ENCODE peak calls at places on chromosomes 6 and 20, in seven cellular contexts. L, V, X, S, E, D and Y are unnamed samples.
A peak's percentile ranks its signal among the peaks of the same experiment; 100 is the strongest.

GRCh38 chr6:33410711-33411631 is at the start of gene PHF1:
- DNase-seq in L (no peak), V (peak; percentile 74), X (peak; percentile 80), S (peak; percentile 90), E (peak; percentile 58), D (no peak), Y (no peak)

GRCh38 chr6:168285456-168285855 is 34.1 kb downstream of the DACT2 start:
- DNase-seq in L (no peak), V (no peak), X (no peak), S (no peak), E (no peak), D (no peak), Y (no peak)

GRCh38 chr6:150391890-150392289 is 23.1 kb downstream of the IYD start:
- DNase-seq in L (no peak), V (no peak), X (no peak), S (no peak), E (no peak), D (no peak), Y (no peak)

GRCh38 chr6:72720464-72720863 is 98.6 kb downstream of the KCNQ5 start:
- DNase-seq in L (no peak), V (no peak), X (peak; percentile 64), S (no peak), E (peak; percentile 72), D (no peak), Y (no peak)

GRCh38 chr20:38843346-38843745 is 37.8 kb downstream of the PPP1R16B start:
- DNase-seq in L (no peak), V (no peak), X (no peak), S (no peak), E (no peak), D (no peak), Y (no peak)

GRCh38 chr6:111540971-111541719 is 58.1 kb upstream of the REV3L start:
- DNase-seq in L (no peak), V (no peak), X (no peak), S (no peak), E (peak; percentile 72), D (no peak), Y (no peak)

GRCh38 chr6:167952512-167952859 is 45.0 kb upstream of the KIF25 start:
- DNase-seq in L (no peak), V (no peak), X (no peak), S (no peak), E (no peak), D (no peak), Y (no peak)

GRCh38 chr20:17803765-17804164 is 104.0 kb downstream of the BANF2 start:
- DNase-seq in L (no peak), V (no peak), X (no peak), S (no peak), E (peak; percentile 95), D (no peak), Y (no peak)

GRCh38 chr6:33248643-33248931 is 23.1 kb downstream of the VPS52 start:
- DNase-seq in L (no peak), V (no peak), X (no peak), S (peak; percentile 80), E (no peak), D (no peak), Y (no peak)

GRCh38 chr20:33233129-33233774 is 2.5 kb upstream of the BPIFA1 start:
- DNase-seq in L (peak; percentile 65), V (peak; percentile 54), X (no peak), S (no peak), E (no peak), D (no peak), Y (peak; percentile 55)

GRCh38 chr6:87623248-87623647 is 33.3 kb downstream of the ORC3 start:
- DNase-seq in L (no peak), V (no peak), X (peak; percentile 45), S (peak; percentile 38), E (peak; percentile 67), D (no peak), Y (no peak)

GRCh38 chr6:169724554-169725269 is 412 bp upstream of the PHF10 start:
- DNase-seq in L (peak; percentile 80), V (peak; percentile 84), X (peak; percentile 24), S (peak; percentile 32), E (peak; percentile 41), D (peak; percentile 73), Y (peak; percentile 76)

GRCh38 chr6:53335224-53335994 is 13.3 kb downstream of the ELOVL5 start:
- DNase-seq in L (no peak), V (no peak), X (no peak), S (no peak), E (peak; percentile 14), D (no peak), Y (peak; percentile 56)

GRCh38 chr6:56043076-56043475 is 167.7 kb upstream of the BMP5 start:
- DNase-seq in L (no peak), V (no peak), X (no peak), S (no peak), E (no peak), D (no peak), Y (no peak)

GRCh38 chr6:28811873-28812272 is 111.9 kb downstream of the TRIM27 start:
- DNase-seq in L (no peak), V (no peak), X (peak; percentile 27), S (peak; percentile 4), E (no peak), D (no peak), Y (peak; percentile 65)

GRCh38 chr6:119209452-119210205 is 131.2 kb upstream of the FAM184A start:
- DNase-seq in L (no peak), V (no peak), X (peak; percentile 15), S (peak; percentile 56), E (peak; percentile 53), D (no peak), Y (no peak)

GRCh38 chr6:25635886-25636317 is 16.1 kb upstream of the SCGN start:
- DNase-seq in L (no peak), V (no peak), X (no peak), S (no peak), E (no peak), D (peak; percentile 76), Y (peak; percentile 66)

GRCh38 chr6:74128536-74128935 is 432.5 kb downstream of the CD109 start:
- DNase-seq in L (no peak), V (no peak), X (peak; percentile 63), S (peak; percentile 60), E (no peak), D (no peak), Y (no peak)

GRCh38 chr20:1325173-1326030 is 3.5 kb downstream of the SDCBP2 start:
- DNase-seq in L (peak; percentile 96), V (peak; percentile 97), X (peak; percentile 97), S (peak; percentile 97), E (peak; percentile 98), D (peak; percentile 94), Y (peak; percentile 97)

GRCh38 chr20:10064611-10065010 is 29.8 kb downstream of the ANKEF1 start:
- DNase-seq in L (no peak), V (no peak), X (no peak), S (no peak), E (no peak), D (no peak), Y (no peak)

GRCh38 chr20:10059006-10059405 is 24.2 kb downstream of the ANKEF1 start:
- DNase-seq in L (no peak), V (no peak), X (no peak), S (no peak), E (no peak), D (no peak), Y (no peak)

GRCh38 chr20:10061641-10062040 is 26.9 kb downstream of the ANKEF1 start:
- DNase-seq in L (no peak), V (no peak), X (no peak), S (no peak), E (no peak), D (no peak), Y (peak; percentile 14)

GRCh38 chr20:10063482-10063881 is 28.7 kb downstream of the ANKEF1 start:
- DNase-seq in L (no peak), V (no peak), X (no peak), S (no peak), E (no peak), D (no peak), Y (no peak)

DNA sequence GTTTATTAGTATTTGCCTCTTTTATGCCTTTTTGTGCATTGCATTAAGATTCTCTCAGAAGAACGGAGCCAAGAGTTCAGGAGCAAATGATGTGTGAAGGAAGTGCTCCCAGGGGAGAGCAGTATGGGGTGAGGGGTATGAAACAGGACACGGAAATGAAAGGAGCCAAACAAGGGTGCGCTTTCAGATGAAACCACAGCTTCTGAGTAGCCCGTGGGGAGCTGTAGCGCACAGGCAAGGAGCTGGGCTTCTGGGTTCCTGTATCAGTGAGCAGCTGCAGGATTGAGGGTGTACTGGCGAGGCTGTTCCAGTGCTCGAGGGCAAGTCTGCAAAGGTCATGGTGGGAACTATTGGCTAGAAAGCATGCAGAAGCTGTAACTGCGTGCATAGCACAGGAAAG is 25.4 kb downstream of the ANKEF1 start:
- DNase-seq in L (no peak), V (no peak), X (no peak), S (no peak), E (no peak), D (no peak), Y (no peak)
- H4K8ac ChIP-seq in L (no peak overlapping the region), V (no peak overlapping the region), X (no peak overlapping the region), S (no peak overlapping the region), E (no peak overlapping the region), D (no peak overlapping the region), Y (no peak overlapping the region)

DNA sequence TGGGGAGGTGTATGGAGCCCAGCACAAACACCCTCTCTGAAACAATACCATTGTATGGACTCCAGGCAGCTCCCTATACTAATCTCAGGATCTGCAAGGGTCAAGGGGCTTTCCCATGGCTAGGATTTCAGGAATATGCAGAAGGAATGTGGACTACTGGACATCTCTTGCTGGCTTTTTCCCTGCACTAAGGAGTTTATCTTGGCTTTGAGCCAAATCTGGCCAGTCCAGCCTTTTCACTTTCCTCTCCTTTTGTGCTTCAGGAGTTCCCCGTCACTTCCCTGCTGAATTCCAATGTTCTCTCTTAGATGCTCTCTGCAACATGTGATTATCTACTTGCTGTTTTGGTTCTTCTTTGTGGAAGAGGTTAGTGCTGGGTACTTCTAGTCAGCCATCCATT is 568.2 kb downstream of the HDGFL1 start:
- DNase-seq in L (no peak), V (no peak), X (peak; percentile 49), S (peak; percentile 43), E (no peak), D (no peak), Y (no peak)
- H4K8ac ChIP-seq in L (no peak overlapping the region), V (no peak overlapping the region), X (no peak overlapping the region), S (no peak overlapping the region), E (no peak overlapping the region), D (no peak overlapping the region), Y (no peak overlapping the region)

GRCh38 chr6:107555449-107555848 is 65.5 kb downstream of the SOBP start:
- DNase-seq in L (no peak), V (no peak), X (no peak), S (no peak), E (no peak), D (no peak), Y (no peak)
- H4K8ac ChIP-seq in L (no peak overlapping the region), V (no peak overlapping the region), X (no peak overlapping the region), S (no peak overlapping the region), E (no peak overlapping the region), D (no peak overlapping the region), Y (no peak overlapping the region)

GRCh38 chr6:134211297-134211696 is 106.6 kb downstream of the SGK1 start:
- DNase-seq in L (no peak), V (no peak), X (no peak), S (no peak), E (no peak), D (no peak), Y (no peak)

GRCh38 chr6:134221250-134221649 is 96.7 kb downstream of the SGK1 start:
- DNase-seq in L (no peak), V (no peak), X (no peak), S (no peak), E (no peak), D (no peak), Y (no peak)

GRCh38 chr6:134216304-134217029 is 101.4 kb downstream of the SGK1 start:
- DNase-seq in L (no peak), V (no peak), X (no peak), S (no peak), E (no peak), D (no peak), Y (no peak)

GRCh38 chr6:134217516-134218140 is 100.3 kb downstream of the SGK1 start:
- DNase-seq in L (no peak), V (no peak), X (no peak), S (peak; percentile 26), E (no peak), D (no peak), Y (no peak)

GRCh38 chr6:134217110-134217509 is 100.8 kb downstream of the SGK1 start:
- DNase-seq in L (no peak), V (no peak), X (peak; percentile 82), S (peak; percentile 27), E (peak; percentile 34), D (no peak), Y (no peak)
- H4K8ac ChIP-seq in L (no peak overlapping the region), V (no peak overlapping the region), X (peak overlapping the region; percentile 23), S (no peak overlapping the region), E (no peak overlapping the region), D (no peak overlapping the region), Y (no peak overlapping the region)